ENCODE peak calls at places on chromosomes 2 and 18, in ten cellular contexts. S is K562, C is lower leg skin, Z is thyroid gland, W is right lobe of liver, D is HCT116, M is tibial nerve, A is sigmoid colon, T is NB4, K is Peyer's patch. V is an unnamed sample.

GRCh38 chr2:190205643-190206042 is 114.0 kb downstream of the HIBCH start:
- DNase-seq in S (no peak), C (no peak), Z (no peak), W (no peak), D (no peak), M (no peak), A (no peak), T (peak; percentile 15), K (no peak), V (no peak)

GRCh38 chr2:65046633-65047407 is 9.4 kb upstream of the CEP68 start:
- DNase-seq in S (no peak), C (no peak), Z (no peak), W (no peak), D (no peak), M (no peak), A (no peak), T (no peak), K (no peak), V (no peak)

GRCh38 chr2:221943078-221943810 is 355.6 kb downstream of the PAX3 start:
- DNase-seq in S (no peak), C (peak; percentile 41), Z (peak; percentile 55), W (no peak), D (no peak), M (peak; percentile 72), A (peak; percentile 94), T (no peak), K (no peak), V (peak; percentile 81)

GRCh38 chr2:65331361-65331760 is 101.0 kb downstream of the SPRED2 start:
- DNase-seq in S (no peak), C (no peak), Z (no peak), W (no peak), D (no peak), M (no peak), A (no peak), T (no peak), K (no peak), V (no peak)

GRCh38 chr2:159098374-159098773 is 129.9 kb downstream of the TANC1 start:
- DNase-seq in S (no peak), C (no peak), Z (no peak), W (no peak), D (no peak), M (no peak), A (no peak), T (no peak), K (no peak), V (no peak)

GRCh38 chr18:78979058-78979680 is 449 bp upstream of the SALL3 start:
- DNase-seq in S (no peak), C (no peak), Z (no peak), W (no peak), D (no peak), M (no peak), A (no peak), T (no peak), K (no peak), V (no peak)

GRCh38 chr2:232436381-232437129 is 19.4 kb upstream of the ALPI start:
- DNase-seq in S (no peak), C (no peak), Z (no peak), W (no peak), D (no peak), M (no peak), A (no peak), T (no peak), K (no peak), V (no peak)

GRCh38 chr2:54524236-54524991 is 68.3 kb downstream of the SPTBN1 start:
- DNase-seq in S (peak; percentile 16), C (no peak), Z (peak; percentile 72), W (no peak), D (no peak), M (no peak), A (no peak), T (peak; percentile 28), K (no peak), V (no peak)

GRCh38 chr2:217530399-217531100 is 472.2 kb downstream of the TNS1 start:
- DNase-seq in S (no peak), C (no peak), Z (no peak), W (peak; percentile 22), D (no peak), M (no peak), A (no peak), T (no peak), K (no peak), V (peak; percentile 72)

GRCh38 chr2:240277073-240277806 is 136.8 kb upstream of the OTOS start:
- DNase-seq in S (no peak), C (no peak), Z (peak; percentile 94), W (no peak), D (no peak), M (peak; percentile 8), A (no peak), T (no peak), K (peak; percentile 25), V (no peak)

GRCh38 chr2:167196461-167197252 is 308.4 kb downstream of the XIRP2 start:
- DNase-seq in S (no peak), C (no peak), Z (peak; percentile 3), W (peak; percentile 21), D (no peak), M (no peak), A (no peak), T (no peak), K (no peak), V (no peak)

GRCh38 chr2:16393483-16394071 is 272.1 kb downstream of the CYRIA start:
- DNase-seq in S (no peak), C (no peak), Z (no peak), W (no peak), D (no peak), M (no peak), A (no peak), T (no peak), K (no peak), V (no peak)

GRCh38 chr2:273338-273737 is 8.6 kb downstream of the ACP1 start:
- DNase-seq in S (no peak), C (no peak), Z (no peak), W (no peak), D (no peak), M (no peak), A (no peak), T (no peak), K (no peak), V (no peak)

GRCh38 chr2:164495491-164496223 is 125.6 kb downstream of the GRB14 start:
- DNase-seq in S (peak; percentile 9), C (peak; percentile 15), Z (no peak), W (no peak), D (peak; percentile 23), M (no peak), A (no peak), T (peak; percentile 33), K (no peak), V (no peak)
- TF ChIP-seq CTCF in S (no peak), C (no peak), Z (no peak), W (peak; percentile 47), D (peak; percentile 61), M (peak; percentile 50), A (peak; percentile 31), T (peak; percentile 35), K (no peak), V (no peak)

DNA sequence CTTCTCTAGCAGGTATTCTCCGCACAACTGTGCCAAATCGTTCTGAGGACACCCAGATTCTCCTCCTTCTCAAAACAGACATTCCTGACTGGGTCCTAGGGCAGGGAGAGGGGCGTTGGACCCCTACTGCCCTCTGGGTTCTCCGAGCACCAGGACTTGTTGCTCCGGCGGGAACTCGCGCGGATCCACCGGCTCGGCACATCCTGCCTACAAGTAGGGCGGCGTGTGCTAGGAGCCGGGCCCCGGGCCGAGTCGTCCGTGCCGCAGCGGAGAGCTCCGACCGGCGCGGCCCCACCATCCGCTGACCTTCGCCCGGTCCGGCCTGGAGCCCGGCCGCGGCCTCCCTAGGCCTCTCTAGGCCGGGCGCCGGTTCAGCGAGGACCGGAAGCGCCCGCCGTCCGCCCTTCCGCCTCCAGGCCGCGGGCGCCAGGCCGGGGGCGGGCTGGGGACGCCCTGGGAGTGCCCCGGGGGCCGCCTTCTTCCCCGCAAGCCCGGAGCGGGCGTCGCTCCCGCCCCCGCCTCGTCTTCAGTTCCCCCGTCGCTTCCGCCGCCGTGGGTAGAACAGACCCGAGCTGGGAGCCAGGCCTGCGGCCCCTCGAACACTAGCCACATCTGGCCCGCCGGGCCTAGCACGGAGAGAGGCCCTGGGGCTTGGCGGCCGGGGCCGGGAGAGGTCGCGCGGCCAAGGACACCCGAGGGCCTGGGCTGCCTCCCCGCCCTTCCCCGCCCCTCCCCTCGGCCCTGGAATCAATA is 7.6 kb upstream of the ONECUT2 start:
- DNase-seq in S (no peak), C (no peak), Z (no peak), W (peak; percentile 58), D (no peak), M (no peak), A (no peak), T (no peak), K (no peak), V (peak; percentile 56)
- TF ChIP-seq POLR2A in S (no peak), C (no peak), Z (no peak), W (peak; percentile 87), D (no peak), M (no peak), A (no peak), T (no peak), K (no peak), V (no peak)

GRCh38 chr2:21422050-21422449 is 298.3 kb downstream of the TDRD15 start:
- DNase-seq in S (peak; percentile 24), C (no peak), Z (no peak), W (peak; percentile 37), D (no peak), M (no peak), A (no peak), T (peak; percentile 65), K (no peak), V (peak; percentile 71)
- TF ChIP-seq CTCF in S (peak; percentile 39), C (no peak), Z (no peak), W (peak; percentile 25), D (peak; percentile 51), M (no peak), A (peak; percentile 20), T (peak; percentile 91), K (no peak), V (peak; percentile 39)

GRCh38 chr2:105144128-105144940 is 97.2 kb upstream of the GPR45 start:
- DNase-seq in S (no peak), C (no peak), Z (no peak), W (no peak), D (no peak), M (no peak), A (no peak), T (no peak), K (no peak), V (no peak)
- TF ChIP-seq POLR2A in S (no peak), C (no peak), Z (no peak), W (no peak), D (no peak), M (no peak), A (no peak), T (no peak), K (no peak), V (no peak)

V was measured in testis.